ENCODE peak calls at places on chromosomes 1 and 21, in ten cellular contexts. H, D, V, C, F, M, O, L, G and T are unnamed samples.

GRCh38 chr1:236471653-236472052 is 52.1 kb upstream of the LGALS8 start:
- DNase-seq in M (no peak), D (peak), V (no peak), C (no peak), F (no peak), L (peak), H (no peak), O (no peak), G (no peak), T (no peak)

GRCh38 chr1:151815716-151816327 is 10.6 kb upstream of the LINGO4 start:
- DNase-seq in O (no peak), G (no peak), M (no peak), V (no peak), H (no peak), C (no peak), L (no peak), D (no peak), F (no peak), T (no peak)

GRCh38 chr1:164706596-164706995 is 147.6 kb downstream of the PBX1 start:
- DNase-seq in V (peak), F (no peak), D (no peak), M (no peak), H (no peak), L (no peak), G (no peak), C (no peak), O (no peak), T (no peak)

GRCh38 chr1:42136466-42136865 is 16.7 kb upstream of the GUCA2B start:
- DNase-seq in H (no peak), D (no peak), G (no peak), O (no peak), F (peak), L (no peak), C (no peak), M (no peak), V (no peak), T (no peak)

GRCh38 chr1:111372336-111372965 is 55.1 kb downstream of the OVGP1 start:
- DNase-seq in H (no peak), F (no peak), V (no peak), O (no peak), M (no peak), G (no peak), C (no peak), L (no peak), D (no peak), T (no peak)

GRCh38 chr1:55214903-55215193 is 316 bp downstream of the USP24 start:
- DNase-seq in D (peak), G (peak), F (peak), O (peak), H (peak), V (peak), M (peak), L (no peak), C (no peak), T (no peak)

GRCh38 chr1:115839706-115840095 is 1.2 kb downstream of the NHLH2 start:
- DNase-seq in F (no peak), C (no peak), L (no peak), M (no peak), G (no peak), V (no peak), D (no peak), H (no peak), O (no peak), T (no peak)

GRCh38 chr1:100950776-100951175 is 54.9 kb downstream of the SLC30A7 start:
- DNase-seq in L (no peak), M (no peak), O (no peak), D (no peak), F (no peak), C (no peak), V (peak), H (peak), G (peak), T (no peak)

GRCh38 chr1:22143065-22143514 is at the start of gene WNT4:
- DNase-seq in H (peak), D (no peak), G (peak), L (no peak), M (peak), V (no peak), C (peak), F (no peak), O (peak), T (peak)

GRCh38 chr1:117232551-117232950 is 21.8 kb upstream of the VTCN1 start:
- DNase-seq in G (no peak), D (no peak), H (no peak), C (no peak), O (no peak), F (no peak), V (peak), L (no peak), M (no peak), T (no peak)

GRCh38 chr1:15132961-15133360 is 20.6 kb upstream of the TMEM51 start:
- DNase-seq in F (no peak), V (no peak), L (no peak), G (no peak), M (no peak), H (no peak), O (no peak), D (no peak), C (no peak), T (no peak)

GRCh38 chr1:233113713-233114028 is 163.3 kb downstream of the NTPCR start:
- DNase-seq in O (no peak), G (no peak), L (no peak), V (no peak), H (no peak), F (no peak), D (no peak), M (no peak), C (no peak), T (no peak)

GRCh38 chr1:94314222-94314858 is 77.0 kb upstream of the ARHGAP29 start:
- DNase-seq in G (no peak), O (no peak), F (no peak), V (peak), H (no peak), M (no peak), D (no peak), L (no peak), C (no peak), T (peak)

GRCh38 chr1:203672354-203672753 is 45.7 kb downstream of the ATP2B4 start:
- DNase-seq in F (no peak), O (peak), H (no peak), C (no peak), M (no peak), D (no peak), L (no peak), G (peak), V (no peak), T (no peak)

GRCh38 chr1:210400043-210400840 is 71.5 kb downstream of the HHAT start:
- DNase-seq in M (peak), H (peak), V (peak), G (peak), L (no peak), D (peak), C (peak), O (peak), F (peak), T (peak)

GRCh38 chr1:36298640-36299039 is 7.5 kb upstream of the SH3D21 start:
- DNase-seq in L (no peak), F (no peak), O (no peak), G (no peak), H (no peak), V (no peak), M (no peak), D (no peak), C (no peak), T (no peak)

GRCh38 chr1:181459067-181459466 is 24.2 kb upstream of the CACNA1E start:
- DNase-seq in L (no peak), C (no peak), D (no peak), H (no peak), V (no peak), M (peak), O (no peak), F (no peak), G (no peak), T (no peak)

GRCh38 chr1:191348328-191348727 is 809.9 kb upstream of the RGS18 start:
- DNase-seq in C (no peak), M (no peak), F (no peak), L (no peak), O (no peak), H (no peak), D (no peak), V (peak), G (no peak), T (no peak)

GRCh38 chr1:156177918-156178654 is 15.8 kb upstream of the SLC25A44 start:
- DNase-seq in V (no peak), D (no peak), M (no peak), O (no peak), H (no peak), F (no peak), L (no peak), G (no peak), C (no peak), T (no peak)

GRCh38 chr21:42233067-42233981 is 14.4 kb downstream of the ABCG1 start:
- DNase-seq in F (no peak), C (peak), M (no peak), O (peak), D (no peak), V (no peak), G (peak), L (no peak), H (peak), T (no peak)

GRCh38 chr1:43421976-43422750 is 31.6 kb downstream of the HYI start:
- DNase-seq in H (peak), C (no peak), L (no peak), V (peak), G (no peak), F (no peak), M (no peak), D (no peak), O (no peak), T (no peak)

GRCh38 chr1:75097686-75098085 is 36.5 kb upstream of the LHX8 start:
- DNase-seq in M (peak), G (no peak), F (no peak), O (peak), H (no peak), D (no peak), L (no peak), V (peak), C (no peak), T (peak)

GRCh38 chr1:189275786-189276185 is 1201.9 kb downstream of the BRINP3 start:
- DNase-seq in H (no peak), G (no peak), D (no peak), L (no peak), V (no peak), M (no peak), F (no peak), O (no peak), C (no peak), T (no peak)

GRCh38 chr1:236963920-236964319 is 40.3 kb downstream of the MT1HL1 start:
- DNase-seq in C (no peak), M (no peak), G (no peak), V (no peak), D (no peak), O (no peak), F (no peak), L (no peak), H (no peak), T (no peak)

GRCh38 chr1:235866207-235866912 is at the start of gene LYST:
- DNase-seq in M (peak), F (no peak), O (peak), L (peak), H (peak), G (peak), D (peak), C (peak), V (peak), T (peak)

GRCh38 chr1:223245983-223246382 is 102.9 kb upstream of the TLR5 start:
- DNase-seq in O (no peak), C (no peak), V (no peak), G (no peak), F (no peak), H (no peak), D (no peak), L (no peak), M (no peak), T (no peak)

GRCh38 chr1:113858982-113859381 is 12.5 kb downstream of the PTPN22 start:
- DNase-seq in G (no peak), H (no peak), C (no peak), F (no peak), O (no peak), V (no peak), M (no peak), L (no peak), D (no peak), T (no peak)

GRCh38 chr1:214187152-214187900 is 93.6 kb upstream of the SMYD2 start:
- DNase-seq in G (peak), M (no peak), V (no peak), D (peak), H (peak), C (no peak), O (no peak), L (no peak), F (no peak), T (no peak)

GRCh38 chr1:119010201-119010600 is 22.1 kb upstream of the TBX15 start:
- DNase-seq in C (no peak), F (no peak), D (no peak), L (no peak), G (no peak), V (no peak), O (no peak), M (no peak), H (no peak), T (no peak)

GRCh38 chr1:10909697-10910489 is 102.6 kb upstream of the TARDBP start:
- DNase-seq in V (no peak), F (no peak), G (peak), O (peak), H (peak), M (peak), C (peak), D (no peak), L (no peak), T (no peak)

GRCh38 chr1:84800090-84801073 is 92.6 kb downstream of the LPAR3 start:
- DNase-seq in O (no peak), L (no peak), G (no peak), H (no peak), M (no peak), F (no peak), C (no peak), D (no peak), V (no peak), T (no peak)

GRCh38 chr1:219773775-219774174 is 154.6 kb downstream of the SLC30A10 start:
- DNase-seq in H (no peak), M (no peak), O (no peak), V (no peak), D (no peak), L (no peak), F (no peak), C (no peak), G (no peak), T (no peak)

GRCh38 chr1:174883361-174883760 is 116.4 kb upstream of the CACYBP start:
- DNase-seq in C (no peak), L (no peak), F (no peak), M (peak), H (no peak), O (no peak), G (peak), D (peak), V (peak), T (peak)

GRCh38 chr1:200869753-200870391 is 2.9 kb upstream of the GPR25 start:
- DNase-seq in D (no peak), M (no peak), H (no peak), L (no peak), O (no peak), F (no peak), V (no peak), C (no peak), G (no peak), T (no peak)

GRCh38 chr1:117070124-117070523 is 10.0 kb downstream of the TTF2 start:
- DNase-seq in M (no peak), C (no peak), V (no peak), D (no peak), O (no peak), F (no peak), H (no peak), L (no peak), G (peak), T (no peak)

GRCh38 chr1:39105841-39106765 is 80.0 kb downstream of the NDUFS5 start:
- DNase-seq in D (no peak), M (peak), V (peak), C (peak), H (peak), G (peak), O (peak), F (no peak), L (no peak), T (peak)